ENCODE peak calls at places on chromosome 4, in seven cellular contexts. V is AG09309, Q is T-cell, L is GM18507, D is NCI-H1105, R is amniotic stem cell, S is GM23338. O is an unnamed sample.

GRCh38 chr4:189088783-189089182 is 851.9 kb upstream of the FRG1 start:
- DNase-seq in V (no peak), R (no peak), L (no peak), Q (no peak), S (no peak), D (no peak), O (no peak)

GRCh38 chr4:45629717-45630116 is 494.1 kb downstream of the GABRG1 start:
- DNase-seq in D (no peak), R (no peak), Q (no peak), S (no peak), L (no peak), V (no peak), O (no peak)

GRCh38 chr4:129929052-129929451 is 833.1 kb downstream of the C4orf33 start:
- DNase-seq in Q (no peak), R (no peak), S (peak), L (no peak), D (no peak), V (no peak), O (no peak)

GRCh38 chr4:6269651-6270511 is at the start of gene WFS1:
- DNase-seq in V (peak), R (peak), S (peak), D (peak), L (peak), Q (peak), O (peak)

GRCh38 chr4:101356928-101357327 is 9.6 kb upstream of the PPP3CA start:
- DNase-seq in D (no peak), R (peak), L (no peak), S (no peak), Q (no peak), V (peak), O (no peak)

GRCh38 chr4:186624951-186625350 is 69.6 kb upstream of the MTNR1A start:
- DNase-seq in V (peak), Q (no peak), R (peak), D (no peak), S (no peak), L (no peak), O (no peak)

GRCh38 chr4:55074386-55074785 is 51.0 kb downstream of the KDR start:
- DNase-seq in L (no peak), D (no peak), S (no peak), R (no peak), Q (no peak), V (peak), O (no peak)

GRCh38 chr4:14095881-14096280 is 468.4 kb upstream of the BOD1L1 start:
- DNase-seq in D (no peak), L (no peak), S (no peak), V (no peak), R (no peak), Q (no peak), O (no peak)

GRCh38 chr4:55247521-55247920 is 98.5 kb upstream of the SRD5A3 start:
- DNase-seq in L (no peak), V (no peak), S (no peak), Q (no peak), R (no peak), D (no peak), O (no peak)

GRCh38 chr4:76733380-76733779 is 164.6 kb downstream of the SOWAHB start:
- DNase-seq in D (no peak), V (no peak), R (no peak), Q (no peak), S (no peak), L (no peak), O (peak)

GRCh38 chr4:8410641-8411271 is 29.8 kb downstream of the ACOX3 start:
- DNase-seq in S (peak), V (no peak), L (no peak), D (peak), R (no peak), Q (no peak), O (no peak)

GRCh38 chr4:156252300-156253016 is 298.8 kb upstream of the CTSO start:
- DNase-seq in L (no peak), R (no peak), D (no peak), Q (no peak), V (peak), S (no peak), O (no peak)

GRCh38 chr4:108903464-108904221 is 140.8 kb upstream of the ETNPPL start:
- DNase-seq in L (no peak), Q (no peak), R (no peak), V (no peak), S (no peak), D (no peak), O (no peak)

GRCh38 chr4:169338246-169338645 is 67.5 kb upstream of the SH3RF1 start:
- DNase-seq in L (no peak), V (no peak), R (no peak), D (no peak), S (no peak), Q (no peak), O (no peak)

GRCh38 chr4:82823062-82823461 is 24.5 kb upstream of the SCD5 start:
- DNase-seq in Q (no peak), D (no peak), V (no peak), R (peak), S (no peak), L (no peak), O (no peak)

GRCh38 chr4:86013623-86014022 is 346.2 kb downstream of the MAPK10 start:
- DNase-seq in S (no peak), V (no peak), L (no peak), R (no peak), D (no peak), Q (no peak), O (no peak)

GRCh38 chr4:680931-681645 is 6.7 kb downstream of the MYL5 start:
- DNase-seq in L (no peak), R (no peak), S (peak), Q (no peak), D (no peak), V (no peak), O (no peak)

GRCh38 chr4:138696771-138697170 is 318.8 kb upstream of the NOCT start:
- DNase-seq in D (no peak), R (no peak), S (no peak), V (no peak), Q (no peak), L (no peak), O (no peak)

GRCh38 chr4:157896726-157897125 is 276.1 kb downstream of the GASK1B start:
- DNase-seq in S (peak), V (no peak), R (no peak), D (no peak), L (no peak), Q (no peak), O (no peak)

GRCh38 chr4:141995051-141995450 is 358.7 kb downstream of the IL15 start:
- DNase-seq in D (no peak), L (no peak), S (no peak), V (no peak), R (no peak), Q (no peak), O (no peak)

GRCh38 chr4:57410331-57411052 is 300.3 kb upstream of the IGFBP7 start:
- DNase-seq in Q (no peak), V (no peak), R (no peak), D (no peak), S (no peak), L (no peak), O (no peak)

O was measured in DMS79 treated with DMSO at 0.1 percent for 48 hours.